ENCODE peak calls at places on chromosomes 11 and 22, in six cellular contexts. Q is psoas muscle, X is Peyer's patch, L is brain microvascular endothelial cell, F is spleen, A is breast epithelium. U is an unnamed sample.

GRCh38 chr22:41952713-41953112 is 763 bp downstream of the SMIM45 start:
- DNase-seq in Q (no peak), F (no peak), A (no peak), X (no peak), L (no peak), U (no peak)

GRCh38 chr11:33461319-33461718 is 204.1 kb downstream of the HIPK3 start:
- DNase-seq in F (no peak), Q (no peak), L (no peak), A (no peak), X (no peak), U (no peak)

GRCh38 chr22:46851941-46852340 is 89.5 kb downstream of the TBC1D22A start:
- DNase-seq in F (no peak), Q (no peak), A (no peak), X (no peak), L (no peak), U (no peak)

GRCh38 chr11:89521294-89521693 is 30.1 kb upstream of the NOX4 start:
- DNase-seq in Q (no peak), A (no peak), L (no peak), X (no peak), F (no peak), U (no peak)

GRCh38 chr22:43262990-43263644 is 76.2 kb upstream of the TTLL12 start:
- DNase-seq in Q (no peak), F (peak), A (no peak), X (peak), L (peak), U (peak)

GRCh38 chr11:3215346-3216026 is 3.1 kb downstream of the MRGPRG start:
- DNase-seq in X (no peak), A (no peak), Q (no peak), F (peak), L (no peak), U (no peak)

GRCh38 chr11:112269139-112269538 is 8.5 kb upstream of the PLET1 start:
- DNase-seq in A (no peak), Q (no peak), X (no peak), L (no peak), F (no peak), U (no peak)

GRCh38 chr11:27875480-27876208 is 175.4 kb upstream of the BDNF start:
- DNase-seq in Q (no peak), F (no peak), X (no peak), A (no peak), L (no peak), U (no peak)

GRCh38 chr11:31987118-31988005 is 103.5 kb upstream of the RCN1 start:
- DNase-seq in F (no peak), X (no peak), L (no peak), A (no peak), Q (no peak), U (no peak)

GRCh38 chr22:33557836-33558235 is 362.4 kb downstream of the LARGE1 start:
- DNase-seq in L (no peak), X (no peak), A (no peak), F (no peak), Q (no peak), U (no peak)

GRCh38 chr22:35782504-35782903 is 64.8 kb downstream of the APOL5 start:
- DNase-seq in Q (no peak), F (no peak), A (no peak), X (no peak), L (no peak), U (no peak)

GRCh38 chr11:93020248-93021088 is 51.0 kb downstream of the MTNR1B start:
- DNase-seq in Q (no peak), X (no peak), L (peak), F (no peak), A (no peak), U (no peak)

GRCh38 chr11:111541209-111542061 is 915 bp downstream of the LAYN start:
- DNase-seq in A (peak), F (peak), L (peak), X (peak), Q (peak), U (no peak)

GRCh38 chr22:44396021-44396726 is 83.4 kb upstream of the SHISAL1 start:
- DNase-seq in F (peak), L (no peak), X (peak), Q (no peak), A (no peak), U (no peak)

GRCh38 chr11:111977141-111978027 is 40.2 kb downstream of the DIXDC1 start:
- DNase-seq in F (peak), X (no peak), L (peak), A (peak), Q (peak), U (no peak)

GRCh38 chr11:69580529-69580928 is 60.4 kb upstream of the CCND1 start:
- DNase-seq in A (no peak), L (no peak), F (no peak), Q (no peak), X (no peak), U (no peak)

GRCh38 chr22:42696331-42696967 is 24.2 kb downstream of the A4GALT start:
- DNase-seq in L (no peak), A (no peak), X (no peak), F (no peak), Q (no peak), U (no peak)

GRCh38 chr22:45640291-45640940 is 31.2 kb upstream of the ATXN10 start:
- DNase-seq in X (no peak), F (no peak), Q (no peak), A (no peak), L (no peak), U (no peak)

GRCh38 chr22:43826142-43827093 is 14.3 kb upstream of the EFCAB6 start:
- DNase-seq in F (no peak), A (no peak), L (peak), Q (no peak), X (no peak), U (no peak)

GRCh38 chr11:64788321-64789215 is 10.2 kb upstream of the SF1 start:
- DNase-seq in A (no peak), F (peak), L (no peak), Q (no peak), X (no peak), U (no peak)

GRCh38 chr11:86237267-86237804 is 7.2 kb upstream of the EED start:
- DNase-seq in X (no peak), Q (no peak), A (no peak), L (no peak), F (no peak), U (no peak)

GRCh38 chr22:39994046-39994565 is 648 bp upstream of the FAM83F start:
- DNase-seq in X (no peak), L (no peak), F (no peak), Q (no peak), A (no peak), U (no peak)

DNA sequence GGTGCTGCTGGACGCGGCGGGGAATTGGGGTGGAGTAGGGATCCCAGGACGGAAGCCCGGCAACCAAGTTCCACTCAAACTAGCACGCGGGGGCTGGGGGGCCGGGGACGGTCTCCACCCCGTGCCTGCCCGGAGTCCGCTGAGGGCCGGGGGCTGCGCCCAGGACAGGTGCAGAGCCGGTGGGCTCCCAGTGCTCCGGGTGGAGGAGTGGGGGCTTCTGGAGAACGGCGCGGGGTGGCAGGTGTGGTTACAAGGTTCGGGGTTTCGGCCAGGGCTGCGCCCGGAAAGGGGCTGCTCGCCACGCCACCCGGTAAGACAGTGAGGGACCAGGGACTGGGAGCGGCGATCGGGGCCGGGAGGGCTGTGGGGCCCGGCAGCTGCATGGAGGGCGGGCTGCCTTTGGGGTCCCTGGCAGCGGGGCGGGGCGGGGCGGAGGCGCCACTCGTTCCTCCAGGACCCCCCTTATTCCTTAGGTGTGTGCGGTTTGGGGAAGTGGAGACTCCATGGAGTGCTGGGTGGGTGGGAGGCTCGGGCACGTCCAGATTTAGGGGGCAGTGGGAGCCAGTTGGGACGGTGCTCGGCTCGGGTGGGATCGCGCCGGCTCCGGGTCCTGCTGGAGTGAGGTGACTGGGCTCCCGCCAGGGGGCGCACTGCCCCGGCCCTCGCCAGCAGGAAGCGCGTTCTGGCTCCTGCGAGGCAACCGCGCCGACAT is 767 bp downstream of the TSPAN18 start:
- DNase-seq in F (peak), L (peak), A (peak), Q (peak), X (peak), U (peak)
- H3K4me3 ChIP-seq in F (peak), L (no peak), A (peak), Q (peak), X (peak), U (peak)

GRCh38 chr11:126963603-126964353 is 36.8 kb downstream of the KIRREL3 start:
- DNase-seq in F (no peak), L (no peak), X (no peak), Q (no peak), A (no peak), U (no peak)

GRCh38 chr11:126965331-126965730 is 35.2 kb downstream of the KIRREL3 start:
- DNase-seq in Q (no peak), L (no peak), X (no peak), A (no peak), F (no peak), U (no peak)

GRCh38 chr11:126968915-126969314 is 31.7 kb downstream of the KIRREL3 start:
- DNase-seq in L (no peak), X (no peak), A (no peak), F (no peak), Q (no peak), U (no peak)

GRCh38 chr11:126959700-126960099 is 40.9 kb downstream of the KIRREL3 start:
- DNase-seq in Q (no peak), X (no peak), L (no peak), F (no peak), A (no peak), U (no peak)

GRCh38 chr11:126963115-126963514 is 37.5 kb downstream of the KIRREL3 start:
- DNase-seq in X (no peak), Q (no peak), F (no peak), L (no peak), A (no peak), U (no peak)
- H3K27ac ChIP-seq in X (no peak), Q (no peak), F (no peak), L (no peak), A (no peak), U (no peak)

DNA sequence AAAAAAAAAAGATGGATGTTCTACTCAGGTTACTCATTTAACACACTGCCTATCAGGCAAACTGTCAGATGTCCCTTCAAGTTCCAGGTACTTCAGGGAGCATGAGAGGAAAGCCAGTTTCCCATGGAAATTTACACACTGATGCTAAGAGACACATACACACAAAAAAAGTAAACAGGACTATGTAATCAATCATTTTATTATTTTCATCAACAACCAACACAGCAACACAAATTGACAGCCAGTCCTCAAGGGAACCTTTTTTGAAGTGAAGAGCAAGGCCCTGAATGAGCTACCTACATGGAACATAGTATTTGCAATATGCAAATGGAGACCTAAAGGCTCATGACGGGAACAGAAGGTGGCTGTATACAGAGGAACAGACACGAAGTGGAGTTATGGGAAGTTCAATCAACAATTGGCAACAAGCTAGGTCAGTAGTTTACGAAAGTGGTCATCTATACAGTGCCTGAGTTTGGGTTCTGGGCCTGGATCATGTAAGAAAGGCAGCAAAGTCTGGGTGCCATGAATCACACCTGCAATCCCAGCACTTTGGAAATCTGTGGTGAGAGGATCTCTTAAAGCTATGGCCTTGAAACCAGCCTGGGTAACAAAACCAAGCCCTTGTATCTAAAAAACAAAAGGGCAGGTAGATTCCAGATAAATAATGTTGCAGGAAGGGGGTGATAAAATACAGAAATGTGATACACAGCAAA is 12.6 kb upstream of the WDR74 start:
- DNase-seq in F (no peak), L (no peak), A (no peak), X (no peak), Q (no peak), U (no peak)
- H3K4me3 ChIP-seq in F (no peak), L (no peak), A (no peak), X (no peak), Q (no peak), U (no peak)

DNA sequence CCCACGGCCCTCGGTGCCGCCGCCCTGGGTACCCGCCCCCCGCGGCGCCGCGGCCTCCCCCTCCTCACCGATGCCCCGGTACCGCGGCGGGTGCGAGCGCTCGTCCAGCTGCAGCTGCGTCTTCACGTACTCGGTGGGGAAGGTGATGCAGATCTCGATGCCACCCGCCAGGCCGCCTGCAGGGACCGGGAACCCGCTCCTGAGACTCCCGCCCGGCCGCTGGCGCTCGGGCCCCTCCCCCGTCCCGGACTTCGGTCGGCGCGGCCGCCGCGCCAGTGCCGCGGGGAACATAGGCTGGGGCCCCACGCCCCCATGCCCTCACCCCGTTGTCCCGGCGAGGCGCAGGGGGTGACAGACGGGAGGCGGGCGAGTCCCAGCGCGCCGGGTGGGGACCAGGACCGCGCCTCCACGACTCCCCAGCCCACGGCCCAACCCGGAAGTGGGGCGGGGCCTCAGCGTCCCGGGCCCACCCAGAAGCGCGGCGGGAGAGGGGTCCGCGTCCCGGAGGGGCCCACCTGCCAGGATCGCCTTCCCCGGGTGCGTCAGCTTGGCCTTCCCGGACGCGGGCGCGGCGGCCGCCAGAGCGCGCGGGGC is 374 bp downstream of the SLC25A1 start:
- DNase-seq in L (no peak), Q (no peak), F (peak), X (peak), A (no peak), U (peak)
- H3K27ac ChIP-seq in L (peak), Q (peak), F (peak), X (peak), A (peak), U (peak)

U was measured in effector memory CD4-positive, alpha-beta T cell.